ENCODE peak calls at places on chromosomes 7 and 10, in four cellular contexts. Y, T, Q and K are unnamed samples.

GRCh38 chr10:132319853-132320669 is 11.9 kb upstream of the LRRC27 start:
- DNase-seq in Y (peak), T (no peak), Q (peak), K (peak)

GRCh38 chr10:79196470-79197461 is 128.0 kb downstream of the ZMIZ1 start:
- DNase-seq in Y (peak), T (no peak), Q (peak), K (peak)

GRCh38 chr7:30705008-30705407 is 22.8 kb upstream of the CRHR2 start:
- DNase-seq in Y (no peak), T (no peak), Q (no peak), K (no peak)

GRCh38 chr7:80686576-80686975 is 48.1 kb downstream of the CD36 start:
- DNase-seq in Y (peak), T (no peak), Q (no peak), K (no peak)

GRCh38 chr7:38192347-38192746 is 14.3 kb downstream of the STARD3NL start:
- DNase-seq in Y (no peak), T (no peak), Q (no peak), K (no peak)

GRCh38 chr7:32140540-32140939 is 70.3 kb upstream of the PDE1C start:
- DNase-seq in Y (no peak), T (no peak), Q (no peak), K (no peak)

GRCh38 chr10:3852147-3852904 is 67.3 kb upstream of the KLF6 start:
- DNase-seq in Y (peak), T (peak), Q (peak), K (peak)

GRCh38 chr7:22333680-22334141 is 23.2 kb downstream of the RAPGEF5 start:
- DNase-seq in Y (no peak), T (no peak), Q (no peak), K (no peak)

GRCh38 chr10:72087392-72087968 is 871 bp downstream of the SPOCK2 start:
- DNase-seq in Y (no peak), T (no peak), Q (no peak), K (no peak)

GRCh38 chr10:34427911-34428216 is 387.2 kb downstream of the PARD3 start:
- DNase-seq in Y (no peak), T (no peak), Q (no peak), K (peak)

GRCh38 chr7:87218941-87219544 is 489 bp downstream of the TMEM243 start:
- DNase-seq in Y (peak), T (peak), Q (peak), K (peak)

GRCh38 chr7:151306860-151307259 is 34.8 kb upstream of the NUB1 start:
- DNase-seq in Y (no peak), T (no peak), Q (no peak), K (no peak)

DNA sequence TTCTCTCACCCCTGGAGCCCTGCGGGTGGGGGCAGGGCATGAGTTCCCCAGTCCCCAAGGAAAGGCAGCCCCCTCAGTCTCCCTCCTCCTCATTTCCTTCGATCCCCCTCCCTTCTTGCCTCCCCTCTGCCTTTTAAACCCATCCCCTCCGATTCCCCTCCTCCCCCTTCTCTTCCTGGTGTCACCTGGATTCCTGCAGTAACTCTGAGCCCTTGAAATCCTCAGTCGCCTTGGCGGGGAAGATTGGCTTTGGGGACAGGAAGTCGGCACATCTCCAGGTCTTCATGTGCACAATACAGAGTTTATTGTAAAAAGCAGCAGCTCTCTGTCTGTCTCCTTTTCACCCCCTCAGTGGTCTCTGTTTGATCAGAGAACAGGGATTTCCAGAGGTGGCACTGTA is 1.3 kb upstream of the MUC12 start:
- DNase-seq in Y (no peak), T (no peak), Q (no peak), K (no peak)
- TF ChIP-seq MAFK in Y (no peak), T (no peak), Q (no peak), K (no peak)

DNA sequence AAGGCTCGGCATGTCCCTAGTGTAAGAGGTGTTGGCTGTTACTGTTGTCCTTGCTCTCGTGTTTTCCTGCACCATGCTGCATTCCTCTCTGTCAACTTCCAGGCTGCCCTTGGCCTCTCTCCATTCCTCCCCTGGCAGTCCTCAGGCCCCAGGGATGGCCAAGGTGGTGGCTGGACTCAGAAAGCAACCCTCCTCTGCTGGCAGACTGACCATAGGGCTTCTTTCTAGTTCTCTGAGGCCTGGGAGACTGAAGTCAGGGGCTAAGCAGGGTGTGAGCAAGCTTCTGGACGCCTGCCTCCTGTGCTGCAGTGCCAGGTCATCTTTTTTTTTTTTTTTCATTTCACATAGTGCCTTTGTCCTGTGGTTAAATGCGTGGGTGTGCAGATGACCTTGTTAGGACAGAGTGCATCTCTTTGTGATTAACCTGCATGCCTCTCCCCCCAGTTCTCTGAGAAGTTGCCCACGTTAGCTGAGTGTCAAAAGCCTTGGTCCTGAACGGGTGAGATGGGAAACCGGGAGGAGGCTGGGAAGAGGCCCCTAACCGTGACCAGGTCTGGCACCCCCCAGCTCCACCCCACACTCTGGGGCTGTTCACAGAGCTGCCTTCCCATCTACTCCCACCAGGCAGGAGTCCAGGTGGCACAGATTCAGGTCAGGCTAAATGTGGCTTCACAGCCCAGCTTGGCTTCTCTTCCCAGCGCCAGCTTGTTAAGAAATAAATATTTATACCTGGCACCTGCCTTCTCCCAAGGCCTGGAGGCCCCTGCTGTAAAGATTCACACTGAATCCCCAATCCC is 72.1 kb downstream of the GOLGA7B start:
- DNase-seq in Y (peak), T (no peak), Q (no peak), K (no peak)
- TF ChIP-seq MAFK in Y (no peak), T (no peak), Q (no peak), K (no peak)

GRCh38 chr7:43458330-43458729 is 124.6 kb upstream of the STK17A start:
- DNase-seq in Y (no peak), T (no peak), Q (no peak), K (no peak)
- TF ChIP-seq MAFK in Y (no peak), T (no peak), Q (no peak), K (no peak)

GRCh38 chr10:73581912-73582311 is 9.2 kb downstream of the USP54 start:
- DNase-seq in Y (no peak), T (no peak), Q (no peak), K (no peak)

GRCh38 chr10:73585223-73585784 is 5.8 kb downstream of the USP54 start:
- DNase-seq in Y (peak), T (no peak), Q (no peak), K (no peak)

GRCh38 chr10:73586583-73586984 is 4.6 kb downstream of the USP54 start:
- DNase-seq in Y (peak), T (no peak), Q (peak), K (no peak)

GRCh38 chr10:73588656-73589055 is 2.5 kb downstream of the USP54 start:
- DNase-seq in Y (peak), T (no peak), Q (no peak), K (no peak)

DNA sequence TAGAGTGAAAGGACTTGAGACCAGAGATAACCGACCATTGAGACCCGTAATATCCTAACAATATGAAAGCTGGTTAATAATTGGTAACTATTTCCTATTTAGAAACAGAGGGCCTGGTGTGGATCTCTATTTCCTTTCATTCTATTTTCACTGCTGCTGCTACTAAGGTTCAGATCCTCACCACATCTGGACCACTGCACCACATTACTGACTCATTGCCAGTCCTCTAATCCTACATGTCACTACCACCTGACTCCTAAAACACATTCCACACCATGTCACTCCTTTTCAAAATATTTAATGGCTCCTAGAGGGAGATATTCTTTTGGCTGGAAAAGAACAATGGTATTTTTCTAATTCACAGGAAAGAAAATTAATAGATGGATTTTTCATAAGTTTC is 6.4 kb downstream of the USP54 start:
- DNase-seq in Y (peak), T (no peak), Q (no peak), K (no peak)
- TF ChIP-seq MAFK in Y (no peak), T (no peak), Q (no peak), K (no peak)

DNA sequence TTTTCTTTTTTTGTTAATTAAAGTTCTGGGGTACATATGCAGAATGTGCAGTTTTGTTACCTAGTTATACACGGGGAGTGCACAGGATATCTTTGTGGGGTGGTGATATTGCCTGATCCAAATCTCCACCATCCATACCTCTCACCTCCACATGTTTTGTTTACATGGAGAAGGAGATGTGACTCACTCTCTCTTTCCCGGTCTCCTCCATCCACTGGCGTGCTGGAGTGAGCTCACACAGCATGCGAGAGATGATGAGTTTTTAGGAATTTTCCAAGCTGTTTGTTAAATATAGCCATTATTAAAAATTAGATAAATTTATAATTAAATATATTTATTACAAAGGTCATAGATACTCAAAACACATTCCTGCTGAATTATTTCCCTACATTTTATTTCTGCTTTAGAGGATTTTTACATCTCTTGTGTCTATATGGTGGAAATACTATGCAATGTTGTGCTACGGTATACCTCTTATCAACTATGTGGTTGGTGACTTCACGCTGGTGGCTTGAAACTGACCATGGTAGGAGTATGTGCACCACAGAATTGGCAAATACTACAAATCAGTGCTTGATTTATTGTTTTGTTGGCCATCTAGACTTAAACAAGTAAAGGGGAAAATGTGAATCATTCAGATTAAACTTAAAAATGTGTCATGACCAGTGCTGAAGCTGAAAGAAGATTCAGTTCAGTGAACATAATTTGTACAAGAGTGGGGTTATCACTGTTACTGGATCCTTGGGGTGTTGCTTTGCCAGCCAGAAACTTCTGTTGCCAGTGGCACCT is 107.9 kb upstream of the FAM180A start:
- DNase-seq in Y (peak), T (no peak), Q (no peak), K (no peak)
- TF ChIP-seq MAFK in Y (no peak), T (no peak), Q (no peak), K (no peak)